ENCODE peak calls at places on chromosomes 6 and 20, in seven cellular contexts. B is WERI-Rb-1, P is pancreas, C is astrocyte, W is mammary epithelial cell, G is AG09309, O is IMR-90. R is an unnamed sample.

GRCh38 chr6:118212451-118213173 is 305.5 kb downstream of the SLC35F1 start:
- DNase-seq in B (no peak), P (no peak), C (no peak), W (no peak), G (no peak), O (no peak), R (no peak)

GRCh38 chr20:32484221-32485125 is 100.7 kb downstream of the NOL4L start:
- DNase-seq in B (peak), P (peak), C (no peak), W (no peak), G (no peak), O (no peak), R (no peak)

GRCh38 chr6:82084324-82084920 is 163.1 kb downstream of the IBTK start:
- DNase-seq in B (no peak), P (no peak), C (no peak), W (no peak), G (no peak), O (no peak), R (no peak)

GRCh38 chr6:78340755-78341154 is 526.6 kb upstream of the IRAK1BP1 start:
- DNase-seq in B (no peak), P (no peak), C (peak), W (no peak), G (no peak), O (no peak), R (no peak)

GRCh38 chr20:63022501-63022900 is 15.7 kb upstream of the BHLHE23 start:
- DNase-seq in B (no peak), P (no peak), C (no peak), W (no peak), G (no peak), O (no peak), R (no peak)

GRCh38 chr20:5463007-5463686 is 146.4 kb upstream of the PROKR2 start:
- DNase-seq in B (peak), P (peak), C (no peak), W (no peak), G (no peak), O (no peak), R (no peak)

GRCh38 chr20:1478566-1478965 is 11.9 kb upstream of the NSFL1C start:
- DNase-seq in B (no peak), P (no peak), C (peak), W (peak), G (no peak), O (peak), R (peak)

GRCh38 chr20:39282619-39283092 is 320.5 kb downstream of the DHX35 start:
- DNase-seq in B (no peak), P (peak), C (no peak), W (no peak), G (no peak), O (no peak), R (no peak)

GRCh38 chr6:148874698-148875293 is 128.0 kb downstream of the UST start:
- DNase-seq in B (no peak), P (no peak), C (peak), W (peak), G (no peak), O (no peak), R (peak)

GRCh38 chr6:28446818-28447511 is 3.7 kb upstream of the ZSCAN23 start:
- DNase-seq in B (no peak), P (no peak), C (no peak), W (no peak), G (no peak), O (peak), R (peak)

GRCh38 chr6:37897321-37897720 is 77.8 kb downstream of the ZFAND3 start:
- DNase-seq in B (no peak), P (no peak), C (peak), W (peak), G (no peak), O (peak), R (peak)

GRCh38 chr6:108186226-108186625 is 20.4 kb downstream of the NR2E1 start:
- DNase-seq in B (no peak), P (no peak), C (no peak), W (no peak), G (no peak), O (no peak), R (no peak)

GRCh38 chr6:41758641-41759035 is 11.4 kb upstream of the PGC start:
- DNase-seq in B (no peak), P (no peak), C (no peak), W (no peak), G (no peak), O (no peak), R (no peak)

GRCh38 chr20:20603339-20603990 is 109.0 kb downstream of the RALGAPA2 start:
- DNase-seq in B (peak), P (no peak), C (no peak), W (peak), G (no peak), O (no peak), R (no peak)

GRCh38 chr6:108779521-108779920 is 68.7 kb upstream of the ARMC2 start:
- DNase-seq in B (no peak), P (no peak), C (no peak), W (no peak), G (no peak), O (no peak), R (no peak)

GRCh38 chr6:146905313-146905712 is 298.9 kb upstream of the STXBP5 start:
- DNase-seq in B (no peak), P (peak), C (peak), W (peak), G (peak), O (peak), R (peak)

GRCh38 chr6:43467752-43468151 is 9.6 kb upstream of the TJAP1 start:
- DNase-seq in B (no peak), P (no peak), C (no peak), W (no peak), G (no peak), O (no peak), R (no peak)

DNA sequence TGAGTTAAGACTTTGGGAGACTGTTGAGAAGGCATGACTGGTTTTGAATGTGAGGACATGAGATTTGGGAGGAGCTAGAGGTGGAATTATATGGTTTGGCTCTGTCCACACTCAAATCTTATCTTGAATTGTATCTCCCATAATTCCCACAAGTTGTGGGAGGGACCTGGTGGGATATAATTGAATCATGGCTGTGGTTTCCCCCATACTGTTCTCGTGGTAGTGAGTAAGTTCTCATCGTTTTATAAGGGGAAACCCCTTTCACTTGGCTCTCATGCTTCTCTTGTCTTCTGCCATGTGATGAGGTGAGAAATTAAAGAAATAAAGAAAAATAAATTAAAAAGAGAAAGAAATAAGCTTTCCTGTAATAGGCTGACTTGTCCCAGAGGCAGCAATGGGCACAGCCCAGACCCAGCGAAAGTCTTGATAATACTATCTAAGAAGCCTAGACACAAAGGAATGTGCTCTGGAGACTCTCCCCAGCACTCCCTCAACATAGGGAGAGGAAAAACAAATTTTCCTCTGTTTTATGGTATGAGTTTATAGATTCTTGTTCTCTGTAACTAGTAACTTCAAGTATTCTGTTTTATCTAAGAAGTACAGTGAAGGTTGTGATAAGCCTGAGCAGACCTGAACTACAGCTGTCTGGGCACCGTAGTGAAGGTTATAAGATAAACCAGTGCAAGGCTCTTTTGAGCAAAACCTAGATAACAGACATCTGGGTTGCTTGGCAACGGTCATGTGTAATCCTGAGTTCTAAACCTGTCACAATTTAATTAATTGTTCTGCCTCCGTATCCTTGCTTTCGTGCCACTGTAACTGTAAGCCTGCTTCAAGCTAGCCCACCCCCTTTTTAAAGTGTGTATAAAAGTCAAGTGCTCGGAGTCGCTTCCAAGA is 89.0 kb upstream of the ECI2 start:
- DNase-seq in B (peak), P (no peak), C (peak), W (peak), G (peak), O (peak), R (peak)
- TF ChIP-seq CTCF in B (no peak), P (no peak), C (no peak), W (no peak), G (no peak), O (no peak), R (no peak)

GRCh38 chr6:27141472-27142015 is 106.0 kb upstream of the PRSS16 start:
- DNase-seq in B (no peak), P (no peak), C (no peak), W (no peak), G (no peak), O (no peak), R (no peak)

GRCh38 chr6:27145731-27146455 is 101.6 kb upstream of the PRSS16 start:
- DNase-seq in B (no peak), P (peak), C (peak), W (peak), G (no peak), O (peak), R (peak)

GRCh38 chr6:27144740-27145079 is 102.8 kb upstream of the PRSS16 start:
- DNase-seq in B (no peak), P (no peak), C (no peak), W (peak), G (no peak), O (no peak), R (no peak)

GRCh38 chr6:27141013-27141412 is 106.5 kb upstream of the PRSS16 start:
- DNase-seq in B (no peak), P (no peak), C (no peak), W (no peak), G (no peak), O (no peak), R (no peak)

DNA sequence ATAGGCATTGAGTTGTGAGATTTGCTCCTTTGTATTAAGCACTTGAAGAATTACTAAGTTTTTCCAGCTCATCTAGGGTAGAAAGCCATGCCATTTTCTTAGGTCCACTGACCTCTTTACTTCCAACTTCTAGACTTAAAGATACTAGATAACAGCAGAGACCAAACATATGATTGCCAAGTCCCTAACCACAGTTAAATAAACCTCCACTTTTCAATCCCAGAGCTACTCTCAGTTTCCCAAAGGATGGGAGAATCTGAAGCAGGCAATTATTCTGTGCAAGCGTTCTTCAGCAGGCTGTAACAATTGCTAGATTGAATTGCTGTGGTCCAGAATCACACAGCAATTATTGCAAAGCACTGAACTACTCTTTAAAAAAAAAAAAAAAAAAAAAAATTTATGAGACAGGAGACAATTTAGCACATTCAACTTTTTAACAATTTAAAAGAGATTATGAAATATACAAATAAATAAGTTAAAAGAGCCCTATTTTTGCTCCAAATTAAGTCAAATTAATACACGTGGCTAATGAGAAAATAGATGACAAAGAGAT is 104.0 kb upstream of the PRSS16 start:
- DNase-seq in B (no peak), P (no peak), C (no peak), W (no peak), G (no peak), O (no peak), R (no peak)
- H3K4me3 ChIP-seq in B (no peak), P (no peak), C (no peak), W (no peak), G (no peak), O (no peak), R (no peak)

GRCh38 chr6:129475477-129476247 is 234.3 kb downstream of the ARHGAP18 start:
- DNase-seq in B (peak), P (no peak), C (no peak), W (no peak), G (no peak), O (peak), R (peak)
- TF ChIP-seq CTCF in B (peak), P (no peak), C (no peak), W (no peak), G (no peak), O (no peak), R (no peak)

GRCh38 chr6:132041706-132042105 is 90.5 kb upstream of the CCN2 start:
- DNase-seq in B (no peak), P (no peak), C (peak), W (no peak), G (no peak), O (peak), R (no peak)
- H3K4me3 ChIP-seq in B (no peak), P (no peak), C (no peak), W (no peak), G (no peak), O (no peak), R (no peak)

GRCh38 chr20:13423472-13424173 is 202.5 kb downstream of the ISM1 start:
- DNase-seq in B (no peak), P (no peak), C (no peak), W (no peak), G (no peak), O (no peak), R (no peak)
- TF ChIP-seq CTCF in B (no peak), P (no peak), C (no peak), W (no peak), G (no peak), O (no peak), R (no peak)